ENCODE peak calls at places on chromosomes 4 and X, in four cellular contexts. D, K, W and T are unnamed samples.

GRCh38 chrX:136781180-136781797 is 557 bp upstream of the ARHGEF6 start:
- DNase-seq in D (no peak), K (no peak), W (no peak), T (no peak)

GRCh38 chrX:30141966-30142365 is 73.4 kb upstream of the MAGEB2 start:
- DNase-seq in D (no peak), K (peak; percentile 13), W (no peak), T (no peak)

GRCh38 chr4:129239088-129239487 is 143.1 kb downstream of the C4orf33 start:
- DNase-seq in D (no peak), K (no peak), W (no peak), T (no peak)

GRCh38 chr4:102299708-102300107 is 45.6 kb downstream of the SLC39A8 start:
- DNase-seq in D (peak; percentile 1), K (no peak), W (no peak), T (peak; percentile 13)

GRCh38 chr4:148770377-148770776 is 328.2 kb upstream of the NR3C2 start:
- DNase-seq in D (no peak), K (no peak), W (no peak), T (no peak)

GRCh38 chrX:70174754-70175153 is 2.5 kb upstream of the DGAT2L6 start:
- DNase-seq in D (no peak), K (no peak), W (no peak), T (no peak)

GRCh38 chr4:123092603-123093002 is 170.2 kb upstream of the NUDT6 start:
- DNase-seq in D (no peak), K (no peak), W (no peak), T (no peak)

GRCh38 chr4:63361628-63362027 is 1047.6 kb downstream of the TECRL start:
- DNase-seq in D (no peak), K (no peak), W (no peak), T (no peak)

GRCh38 chr4:188127157-188127874 is 11.9 kb upstream of the TRIML1 start:
- DNase-seq in D (no peak), K (peak; percentile 30), W (no peak), T (no peak)

GRCh38 chr4:54657194-54657555 is 582 bp upstream of the KIT start:
- DNase-seq in D (no peak), K (no peak), W (no peak), T (peak; percentile 12)

GRCh38 chr4:47473351-47473750 is 9.8 kb upstream of the COMMD8 start:
- DNase-seq in D (no peak), K (no peak), W (no peak), T (no peak)

GRCh38 chr4:158074851-158075250 is 98.0 kb downstream of the GASK1B start:
- DNase-seq in D (no peak), K (no peak), W (no peak), T (no peak)

DNA sequence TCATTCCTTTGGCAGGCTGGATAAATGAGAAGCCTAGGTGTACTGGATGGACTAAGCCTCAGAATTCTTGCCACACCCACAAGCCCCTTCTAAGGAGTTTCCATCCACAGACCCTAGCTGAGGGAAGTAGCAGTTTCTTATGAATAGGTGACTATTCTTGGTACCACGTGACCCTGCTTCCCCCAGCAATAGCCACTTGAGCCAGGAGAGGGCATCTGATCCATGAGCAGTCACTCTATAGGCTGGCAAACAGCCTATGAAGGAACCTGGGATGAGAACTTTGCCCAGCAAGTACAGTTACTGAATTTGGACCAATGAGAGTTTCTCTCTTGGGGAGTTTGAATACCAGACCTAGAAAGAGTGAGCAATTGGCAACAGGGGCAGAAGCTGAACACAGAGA is 84.0 kb downstream of the RTL9 start:
- DNase-seq in D (no peak), K (no peak), W (no peak), T (no peak)
- TF ChIP-seq CTCF in D (peak; percentile 50), K (peak; percentile 36), W (no peak), T (peak; percentile 51)

DNA sequence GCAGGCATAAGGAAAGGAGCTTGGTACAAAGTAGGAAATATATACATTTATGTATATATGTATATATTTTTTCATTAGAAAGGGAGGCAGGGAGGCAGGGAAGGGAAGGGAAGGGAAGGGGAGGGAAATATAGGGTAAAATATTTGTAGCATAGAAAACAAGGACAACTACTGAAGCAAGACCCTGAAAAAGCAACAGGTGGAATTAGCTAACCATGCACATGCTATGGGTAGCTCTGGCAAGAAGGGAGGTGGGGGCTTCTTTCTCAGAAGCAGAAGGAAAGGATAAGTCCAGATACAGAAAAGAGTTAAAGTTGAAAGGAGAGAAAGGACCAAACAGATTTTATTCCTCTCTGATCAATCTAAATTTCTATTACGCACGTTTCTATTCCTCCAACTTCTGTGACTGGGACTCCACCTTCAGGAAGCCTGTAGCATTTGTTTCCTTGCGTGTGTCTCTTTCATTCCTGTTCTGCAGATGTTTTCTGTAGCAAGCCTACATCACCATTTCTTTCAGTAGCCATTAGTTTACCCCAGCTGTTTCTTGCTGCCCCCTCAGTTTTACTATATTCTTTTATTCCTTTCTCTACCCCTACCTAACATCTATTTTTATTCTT is 82.9 kb downstream of the OR13H1 start:
- DNase-seq in D (no peak), K (no peak), W (no peak), T (no peak)
- TF ChIP-seq CTCF in D (peak; percentile 69), K (no peak), W (no peak), T (peak; percentile 61)

DNA sequence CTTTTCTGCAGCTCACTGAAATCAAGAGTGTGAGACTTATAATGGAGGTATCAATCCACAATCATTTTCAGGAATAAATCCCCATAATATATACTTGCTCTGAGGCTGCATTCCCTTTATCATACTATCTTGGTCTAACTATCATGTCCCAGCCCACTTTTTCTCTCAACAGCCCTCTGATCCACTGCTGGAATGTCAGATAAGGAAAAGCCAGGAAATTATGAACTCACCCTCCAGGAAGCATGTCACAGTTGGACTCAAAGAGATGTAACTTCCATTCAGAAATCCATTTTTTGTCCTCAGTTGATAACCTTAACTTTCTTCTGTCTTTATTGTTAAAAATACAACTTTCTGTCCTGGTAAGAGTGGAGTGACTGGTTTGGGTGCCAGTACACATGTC is 144.9 kb downstream of the PCDH19 start:
- DNase-seq in D (no peak), K (no peak), W (no peak), T (no peak)
- TF ChIP-seq CTCF in D (no peak), K (no peak), W (no peak), T (no peak)

GRCh38 chr4:89300490-89300889 is 7.1 kb downstream of the GPRIN3 start:
- DNase-seq in D (no peak), K (no peak), W (no peak), T (no peak)

GRCh38 chr4:89298160-89298559 is 9.4 kb downstream of the GPRIN3 start:
- DNase-seq in D (no peak), K (no peak), W (no peak), T (no peak)

GRCh38 chr4:89298788-89299152 is 8.8 kb downstream of the GPRIN3 start:
- DNase-seq in D (no peak), K (no peak), W (no peak), T (no peak)

GRCh38 chr4:89300060-89300459 is 7.5 kb downstream of the GPRIN3 start:
- DNase-seq in D (no peak), K (no peak), W (no peak), T (no peak)

GRCh38 chr4:89299153-89299789 is 8.3 kb downstream of the GPRIN3 start:
- DNase-seq in D (no peak), K (no peak), W (no peak), T (no peak)
- TF ChIP-seq CTCF in D (no peak), K (no peak), W (no peak), T (no peak)

GRCh38 chr4:76984788-76985211 is 35.2 kb downstream of the SEPTIN11 start:
- DNase-seq in D (no peak), K (peak; percentile 100), W (no peak), T (no peak)

GRCh38 chr4:76984127-76984526 is 34.6 kb downstream of the SEPTIN11 start:
- DNase-seq in D (no peak), K (no peak), W (no peak), T (no peak)

GRCh38 chr4:76989391-76990061 is 40.0 kb downstream of the SEPTIN11 start:
- DNase-seq in D (no peak), K (no peak), W (no peak), T (no peak)

GRCh38 chr4:76987685-76988084 is 38.1 kb downstream of the SEPTIN11 start:
- DNase-seq in D (no peak), K (no peak), W (no peak), T (no peak)

GRCh38 chr4:76987153-76987562 is 37.6 kb downstream of the SEPTIN11 start:
- DNase-seq in D (no peak), K (peak; percentile 96), W (no peak), T (no peak)
- TF ChIP-seq CTCF in D (no peak), K (peak; percentile 14), W (no peak), T (no peak)

DNA sequence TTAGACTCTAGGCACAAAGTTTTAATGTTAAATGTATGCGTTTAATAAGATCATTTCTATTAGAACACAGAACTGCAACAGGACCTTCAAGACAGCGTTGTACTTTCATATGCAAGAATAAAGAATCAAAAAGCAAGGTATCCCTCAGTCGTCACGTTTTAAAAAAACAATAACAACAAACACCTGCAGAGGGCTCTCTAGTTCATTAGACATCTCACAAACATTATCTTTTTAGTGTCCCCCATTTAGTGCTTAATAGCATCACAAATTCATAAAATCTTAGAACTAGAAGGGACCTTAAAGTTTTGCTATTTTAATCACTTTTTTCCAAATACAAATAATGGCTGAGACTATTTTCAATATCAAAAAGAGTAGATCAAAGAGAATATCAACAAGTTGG is 236.6 kb downstream of the DCHS2 start:
- DNase-seq in D (no peak), K (no peak), W (no peak), T (no peak)
- TF ChIP-seq CTCF in D (peak; percentile 37), K (no peak), W (no peak), T (peak; percentile 21)

DNA sequence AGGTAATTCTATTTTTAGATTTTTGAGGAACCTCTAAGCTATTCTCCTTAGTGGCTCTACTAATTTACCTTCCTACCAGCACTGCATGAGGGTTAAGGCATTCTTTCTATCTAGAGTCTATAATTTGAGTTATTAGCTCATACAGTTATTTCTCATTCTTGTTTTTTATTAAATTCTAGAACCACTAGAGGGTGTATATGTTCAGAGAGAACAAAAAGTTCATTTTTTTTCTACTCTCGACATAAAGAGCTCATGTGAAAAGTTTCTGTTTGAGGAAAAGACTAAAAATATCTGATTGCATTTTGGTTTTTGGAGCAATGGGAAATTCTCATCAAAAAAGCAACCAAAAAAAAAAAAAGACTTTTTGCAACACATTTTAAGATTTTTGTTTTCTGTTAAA is 57.0 kb upstream of the LRAT start:
- DNase-seq in D (no peak), K (no peak), W (no peak), T (no peak)
- TF ChIP-seq CTCF in D (peak; percentile 47), K (peak; percentile 25), W (no peak), T (peak; percentile 28)